ENCODE peak calls at places on chromosomes 11 and 22, in five cellular contexts. One of them, this sample, is unnamed.

GRCh38 chr22:25174888-25175411 is 24.7 kb upstream of the CRYBB3 start:
- DNase-seq in H1: no peak
- DNase-seq in H9: no peak
- DNase-seq in neuronal stem cell: no peak
- DNase-seq in IMR-90: no peak
- DNase-seq in this sample: no peak

GRCh38 chr22:39718206-39718605 is 147.7 kb downstream of the CACNA1I start:
- DNase-seq in H1: no peak
- DNase-seq in H9: no peak
- DNase-seq in neuronal stem cell: no peak
- DNase-seq in IMR-90: no peak
- DNase-seq in this sample: no peak

GRCh38 chr11:67366546-67366945 is 6.9 kb downstream of the CLCF1 start:
- DNase-seq in H1: no peak
- DNase-seq in H9: no peak
- DNase-seq in neuronal stem cell: no peak
- DNase-seq in IMR-90: no peak
- DNase-seq in this sample: no peak

GRCh38 chr22:28023036-28023435 is 104.0 kb upstream of the PITPNB start:
- DNase-seq in H1: no peak
- DNase-seq in H9: no peak
- DNase-seq in neuronal stem cell: no peak
- DNase-seq in IMR-90: no peak
- DNase-seq in this sample: no peak

GRCh38 chr11:109508943-109509342 is 87.0 kb downstream of the C11orf87 start:
- DNase-seq in H1: no peak
- DNase-seq in H9: no peak
- DNase-seq in neuronal stem cell: no peak
- DNase-seq in IMR-90: no peak
- DNase-seq in this sample: no peak

GRCh38 chr11:64121637-64122410 is 44.1 kb downstream of the MACROD1 start:
- DNase-seq in H1: no peak
- DNase-seq in H9: no peak
- DNase-seq in neuronal stem cell: no peak
- DNase-seq in IMR-90: peak
- DNase-seq in this sample: peak

GRCh38 chr11:28581286-28582242 is 473.4 kb downstream of the METTL15 start:
- DNase-seq in H1: no peak
- DNase-seq in H9: no peak
- DNase-seq in neuronal stem cell: no peak
- DNase-seq in IMR-90: peak
- DNase-seq in this sample: peak

GRCh38 chr11:107743161-107743560 is 31.3 kb upstream of the SLN start:
- DNase-seq in H1: no peak
- DNase-seq in H9: no peak
- DNase-seq in neuronal stem cell: no peak
- DNase-seq in IMR-90: no peak
- DNase-seq in this sample: no peak

GRCh38 chr11:128902515-128903066 is 11.4 kb downstream of the KCNJ5 start:
- DNase-seq in H1: no peak
- DNase-seq in H9: no peak
- DNase-seq in neuronal stem cell: no peak
- DNase-seq in IMR-90: peak
- DNase-seq in this sample: no peak

GRCh38 chr11:94776351-94777321 is 8.5 kb downstream of the AMOTL1 start:
- DNase-seq in H1: no peak
- DNase-seq in H9: no peak
- DNase-seq in neuronal stem cell: no peak
- DNase-seq in IMR-90: peak
- DNase-seq in this sample: peak

GRCh38 chr11:105100206-105100605 is 39.4 kb downstream of the CARD18 start:
- DNase-seq in H1: no peak
- DNase-seq in H9: peak
- DNase-seq in neuronal stem cell: no peak
- DNase-seq in IMR-90: no peak
- DNase-seq in this sample: peak

GRCh38 chr22:24996420-24996952 is 44.0 kb downstream of the KIAA1671 start:
- DNase-seq in H1: peak
- DNase-seq in H9: peak
- DNase-seq in neuronal stem cell: peak
- DNase-seq in IMR-90: no peak
- DNase-seq in this sample: peak

GRCh38 chr11:69105431-69106123 is 50.2 kb upstream of the SMIM38 start:
- DNase-seq in H1: no peak
- DNase-seq in H9: no peak
- DNase-seq in neuronal stem cell: no peak
- DNase-seq in IMR-90: no peak
- DNase-seq in this sample: no peak

GRCh38 chr22:32518848-32519247 is 44.2 kb downstream of the FBXO7 start:
- DNase-seq in H1: no peak
- DNase-seq in H9: no peak
- DNase-seq in neuronal stem cell: no peak
- DNase-seq in IMR-90: no peak
- DNase-seq in this sample: no peak

GRCh38 chr22:31544481-31545480 is 48.4 kb downstream of the SFI1 start:
- DNase-seq in H1: no peak
- DNase-seq in H9: no peak
- DNase-seq in neuronal stem cell: no peak
- DNase-seq in IMR-90: peak
- DNase-seq in this sample: no peak

GRCh38 chr11:116258821-116259220 is 514.0 kb downstream of the BUD13 start:
- DNase-seq in H1: no peak
- DNase-seq in H9: no peak
- DNase-seq in neuronal stem cell: no peak
- DNase-seq in IMR-90: no peak
- DNase-seq in this sample: no peak

GRCh38 chr11:75403037-75403436 is 3.7 kb downstream of the RPS3 start:
- DNase-seq in H1: no peak
- DNase-seq in H9: no peak
- DNase-seq in neuronal stem cell: no peak
- DNase-seq in IMR-90: no peak
- DNase-seq in this sample: no peak
- H3K4me2 ChIP-seq in H1: peak
- H3K4me2 ChIP-seq in H9: peak
- H3K4me2 ChIP-seq in neuronal stem cell: no peak
- H3K4me2 ChIP-seq in IMR-90: no peak
- H3K4me2 ChIP-seq in this sample: no peak

DNA sequence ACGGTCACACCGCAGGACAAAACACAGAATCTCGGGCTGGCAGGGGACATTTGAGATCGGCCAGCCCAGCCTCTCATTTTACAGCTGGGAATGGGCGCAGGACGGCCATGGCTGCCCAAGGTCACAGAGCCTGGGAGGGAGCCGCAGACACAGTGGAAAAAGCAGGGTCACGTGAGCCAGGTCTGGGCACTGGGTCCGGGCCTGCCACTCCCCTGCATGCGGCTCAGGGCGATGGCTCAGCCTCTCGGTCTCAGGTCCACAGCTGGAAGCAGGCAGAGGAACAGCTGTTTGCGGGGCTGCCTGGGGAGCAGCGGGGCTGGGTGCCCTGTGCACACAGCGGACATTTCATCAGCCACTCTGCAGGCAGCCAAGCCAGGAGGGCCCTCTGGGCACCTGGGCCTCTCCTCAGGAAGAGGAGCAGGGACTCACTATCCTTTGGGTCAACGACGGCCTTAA is 10.4 kb upstream of the PPARA start:
- DNase-seq in H1: no peak
- DNase-seq in H9: no peak
- DNase-seq in neuronal stem cell: no peak
- DNase-seq in IMR-90: no peak
- DNase-seq in this sample: no peak
- H3K14ac ChIP-seq in H1: no peak
- H3K14ac ChIP-seq in H9: no peak
- H3K14ac ChIP-seq in neuronal stem cell: no peak
- H3K14ac ChIP-seq in IMR-90: no peak
- H3K14ac ChIP-seq in this sample: no peak

DNA sequence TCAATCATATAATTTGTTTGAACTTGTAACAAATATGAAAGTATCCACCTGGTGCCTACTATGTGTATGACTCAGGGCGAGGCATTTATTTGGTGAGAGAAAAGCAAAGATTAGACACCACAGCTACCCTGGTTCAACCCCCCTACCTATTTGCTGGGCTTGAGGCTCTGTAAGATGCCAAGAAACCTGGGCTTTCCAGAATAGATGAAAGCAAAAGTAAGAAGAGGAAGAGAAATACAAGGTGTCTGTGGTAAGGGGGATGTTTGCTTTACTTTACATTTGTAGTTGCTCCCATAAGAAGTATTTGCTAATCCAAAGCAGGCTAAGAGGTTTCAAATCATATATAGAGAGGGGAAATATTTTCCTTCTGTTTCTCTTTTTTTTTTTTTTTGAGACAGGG is 61.7 kb downstream of the DDI1 start:
- DNase-seq in H1: no peak
- DNase-seq in H9: no peak
- DNase-seq in neuronal stem cell: no peak
- DNase-seq in IMR-90: no peak
- DNase-seq in this sample: no peak
- H3K4me2 ChIP-seq in H1: no peak
- H3K4me2 ChIP-seq in H9: no peak
- H3K4me2 ChIP-seq in neuronal stem cell: no peak
- H3K4me2 ChIP-seq in IMR-90: no peak
- H3K4me2 ChIP-seq in this sample: no peak

GRCh38 chr22:40719599-40719998 is 40.3 kb downstream of the MCHR1 start:
- DNase-seq in H1: no peak
- DNase-seq in H9: no peak
- DNase-seq in neuronal stem cell: no peak
- DNase-seq in IMR-90: no peak
- DNase-seq in this sample: no peak
- H3K14ac ChIP-seq in H1: no peak
- H3K14ac ChIP-seq in H9: no peak
- H3K14ac ChIP-seq in neuronal stem cell: no peak
- H3K14ac ChIP-seq in IMR-90: peak
- H3K14ac ChIP-seq in this sample: no peak

DNA sequence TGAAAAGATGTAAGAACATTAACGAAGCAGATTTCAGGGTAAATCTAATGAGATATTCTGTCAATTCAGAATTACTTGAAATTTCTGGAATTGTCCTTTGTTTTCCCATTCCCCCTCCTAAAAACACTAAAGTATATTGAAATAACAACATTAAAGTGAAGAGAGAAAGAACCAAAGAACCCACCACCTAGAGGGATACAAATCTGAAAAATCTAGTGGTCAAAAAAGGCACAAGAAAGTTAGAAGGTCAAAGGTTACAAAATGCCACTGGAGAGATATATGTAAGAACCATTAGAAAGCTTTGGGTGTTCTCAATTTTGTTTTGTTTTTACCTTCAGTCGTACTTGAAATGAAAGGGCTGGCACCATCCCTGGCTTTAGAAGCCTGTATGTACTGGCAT is 57.9 kb downstream of the DENND5A start:
- DNase-seq in H1: no peak
- DNase-seq in H9: no peak
- DNase-seq in neuronal stem cell: no peak
- DNase-seq in IMR-90: no peak
- DNase-seq in this sample: no peak
- H3K4me2 ChIP-seq in H1: no peak
- H3K4me2 ChIP-seq in H9: no peak
- H3K4me2 ChIP-seq in neuronal stem cell: no peak
- H3K4me2 ChIP-seq in IMR-90: peak
- H3K4me2 ChIP-seq in this sample: no peak

GRCh38 chr22:23875801-23876200 is 18.1 kb downstream of the SLC2A11 start:
- DNase-seq in H1: no peak
- DNase-seq in H9: no peak
- DNase-seq in neuronal stem cell: no peak
- DNase-seq in IMR-90: no peak
- DNase-seq in this sample: no peak

GRCh38 chr22:23878219-23878618 is 16.0 kb upstream of the MIF start:
- DNase-seq in H1: no peak
- DNase-seq in H9: no peak
- DNase-seq in neuronal stem cell: no peak
- DNase-seq in IMR-90: no peak
- DNase-seq in this sample: no peak

GRCh38 chr22:23877566-23877965 is 16.6 kb upstream of the MIF start:
- DNase-seq in H1: no peak
- DNase-seq in H9: no peak
- DNase-seq in neuronal stem cell: no peak
- DNase-seq in IMR-90: no peak
- DNase-seq in this sample: no peak

DNA sequence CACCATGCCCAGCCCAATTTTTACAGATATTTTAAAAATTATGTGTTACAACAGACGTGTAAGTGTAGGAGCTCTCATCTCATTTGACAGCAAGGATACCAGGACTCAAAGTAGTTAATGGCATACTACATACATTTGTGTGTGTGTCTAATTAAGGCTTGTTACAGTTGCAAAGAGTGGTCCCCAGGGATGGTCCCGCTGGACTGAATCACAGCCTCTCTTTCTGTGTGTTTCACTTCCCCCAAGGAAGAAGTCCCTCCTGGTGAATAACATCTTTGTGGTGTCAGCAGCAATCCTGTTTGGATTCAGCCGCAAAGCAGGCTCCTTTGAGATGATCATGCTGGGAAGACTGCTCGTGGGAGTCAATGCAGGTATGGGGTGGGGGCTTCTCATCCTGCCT is 17.2 kb downstream of the SLC2A11 start:
- DNase-seq in H1: no peak
- DNase-seq in H9: no peak
- DNase-seq in neuronal stem cell: no peak
- DNase-seq in IMR-90: no peak
- DNase-seq in this sample: no peak
- H3K14ac ChIP-seq in H1: no peak
- H3K14ac ChIP-seq in H9: no peak
- H3K14ac ChIP-seq in neuronal stem cell: no peak
- H3K14ac ChIP-seq in IMR-90: no peak
- H3K14ac ChIP-seq in this sample: no peak

This sample was measured in mesenchymal stem cell.